ENCODE peak calls at places on chromosomes 7 and 10, in five cellular contexts. F is NT2/D1, K is SJSA1, Q is heart left ventricle, I is body of pancreas. A is an unnamed sample. For H3K4me1, the result is how much of the 10 kb centered on the place peaks cover.

GRCh38 chr7:85719981-85720963 is 533.4 kb upstream of the SEMA3D start:
- DNase-seq in F (no peak), K (no peak), Q (no peak), I (no peak), A (no peak)

GRCh38 chr7:23450518-23450917 is 19.8 kb downstream of the IGF2BP3 start:
- DNase-seq in F (no peak), K (no peak), Q (no peak), I (no peak), A (peak)

GRCh38 chr7:30572212-30572839 is 22.4 kb upstream of the GARS1 start:
- DNase-seq in F (no peak), K (no peak), Q (no peak), I (no peak), A (no peak)

GRCh38 chr10:47076949-47077348 is 165.7 kb downstream of the PTPN20 start:
- DNase-seq in F (no peak), K (no peak), Q (no peak), I (no peak), A (no peak)

GRCh38 chr10:126458453-126458852 is 70.2 kb upstream of the ADAM12 start:
- DNase-seq in F (no peak), K (no peak), Q (no peak), I (no peak), A (no peak)

GRCh38 chr7:27906385-27907091 is 166.6 kb downstream of the TAX1BP1 start:
- DNase-seq in F (no peak), K (no peak), Q (no peak), I (no peak), A (no peak)

GRCh38 chr10:69895759-69896158 is 94.1 kb downstream of the COL13A1 start:
- DNase-seq in F (no peak), K (no peak), Q (no peak), I (no peak), A (no peak)

GRCh38 chr7:101941481-101942383 is 124.3 kb downstream of the CUX1 start:
- DNase-seq in F (no peak), K (peak), Q (peak), I (no peak), A (no peak)

GRCh38 chr10:27072436-27073114 is 27.7 kb downstream of the ANKRD26 start:
- DNase-seq in F (peak), K (no peak), Q (no peak), I (no peak), A (no peak)

GRCh38 chr7:2873686-2874551 is 29.8 kb upstream of the GNA12 start:
- DNase-seq in F (no peak), K (peak), Q (no peak), I (no peak), A (peak)

GRCh38 chr10:43785252-43785651 is 136.6 kb upstream of the ZNF32 start:
- DNase-seq in F (no peak), K (no peak), Q (no peak), I (no peak), A (no peak)

GRCh38 chr7:2437136-2437535 is 33.7 kb downstream of the CHST12 start:
- DNase-seq in F (no peak), K (no peak), Q (no peak), I (no peak), A (no peak)

GRCh38 chr7:110922906-110923305 is 168.0 kb upstream of the LRRN3 start:
- DNase-seq in F (no peak), K (peak), Q (no peak), I (no peak), A (no peak)

GRCh38 chr7:34060548-34060947 is 155.2 kb downstream of the BMPER start:
- DNase-seq in F (no peak), K (no peak), Q (no peak), I (no peak), A (no peak)

GRCh38 chr10:132334883-132335188 is 2.8 kb downstream of the LRRC27 start:
- DNase-seq in F (no peak), K (no peak), Q (no peak), I (no peak), A (no peak)

GRCh38 chr10:15181576-15182156 is 13.2 kb upstream of the NMT2 start:
- DNase-seq in F (no peak), K (no peak), Q (no peak), I (no peak), A (no peak)

GRCh38 chr7:39761435-39761834 is 138.1 kb downstream of the RALA start:
- DNase-seq in F (no peak), K (no peak), Q (no peak), I (no peak), A (no peak)

GRCh38 chr7:116834815-116835533 is 27.4 kb upstream of the CAPZA2 start:
- DNase-seq in F (no peak), K (no peak), Q (peak), I (peak), A (no peak)

DNA sequence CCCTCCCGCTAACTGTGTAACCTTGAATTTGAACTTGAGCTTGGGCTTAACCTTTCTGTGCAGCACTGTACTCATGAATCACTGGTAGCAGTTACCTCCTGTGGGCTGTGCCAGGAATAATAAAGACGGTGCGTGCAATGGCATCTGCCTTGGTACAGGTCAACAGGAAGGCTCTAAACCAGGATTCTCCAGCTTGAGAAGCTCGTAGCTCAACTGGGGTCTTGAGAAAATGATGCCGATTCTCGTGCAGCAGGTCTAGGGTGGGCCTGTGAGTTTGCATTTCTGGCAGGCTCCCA is 112.5 kb upstream of the ANLN start:
- DNase-seq in F (no peak), K (no peak), Q (no peak), I (no peak), A (no peak)
- H3K4me1 ChIP-seq in F (under half), K (under half), Q (under half), I (half or more), A (under half)

GRCh38 chr10:50556238-50557120 is 67.3 kb downstream of the SGMS1 start:
- DNase-seq in F (no peak), K (no peak), Q (no peak), I (no peak), A (no peak)
- H3K4me3 ChIP-seq in F (no peak), K (no peak), Q (no peak), I (no peak), A (no peak)

DNA sequence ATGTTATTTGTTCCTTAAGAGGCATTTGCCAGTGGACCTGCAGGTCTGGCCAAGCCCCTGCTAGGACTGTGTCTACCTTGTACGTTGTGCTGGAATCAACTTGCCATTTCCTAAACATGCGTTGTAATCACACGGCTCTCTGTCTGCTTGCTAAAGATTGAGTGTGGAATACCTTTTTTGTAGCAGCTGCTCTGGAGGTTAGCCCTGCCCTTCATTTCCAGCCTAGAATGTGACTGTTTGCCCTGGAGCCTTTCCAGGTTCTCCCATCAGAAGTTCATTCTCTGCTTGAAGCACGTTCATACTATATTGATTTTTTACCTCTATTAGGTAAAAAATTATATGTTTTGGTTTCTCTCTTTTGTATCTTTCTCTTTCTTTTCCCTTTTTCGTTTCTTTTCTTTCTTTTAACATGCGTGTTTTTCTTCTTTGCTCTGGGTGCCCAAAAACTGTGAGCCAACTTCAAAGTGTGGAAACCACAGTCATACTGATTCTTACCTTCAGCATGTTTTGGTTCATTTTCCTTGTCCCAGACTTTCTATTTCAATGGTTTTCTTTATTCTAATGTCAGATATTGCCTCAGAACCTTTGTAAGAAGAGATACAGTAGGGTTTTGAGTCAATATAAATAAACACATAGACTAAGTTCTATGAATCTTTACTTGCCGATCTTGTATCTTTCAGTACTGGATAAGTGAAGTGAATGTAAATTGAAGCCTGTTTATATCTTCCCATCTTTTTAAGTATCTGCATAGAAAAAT is 111.9 kb upstream of the RPA3 start:
- DNase-seq in F (no peak), K (no peak), Q (no peak), I (peak), A (no peak)
- H3K4me1 ChIP-seq in F (under half), K (under half), Q (under half), I (under half), A (under half)

GRCh38 chr7:137900137-137900536 is 53.4 kb upstream of the DGKI start:
- DNase-seq in F (no peak), K (no peak), Q (no peak), I (no peak), A (no peak)
- H3K4me3 ChIP-seq in F (no peak), K (no peak), Q (no peak), I (no peak), A (no peak)

DNA sequence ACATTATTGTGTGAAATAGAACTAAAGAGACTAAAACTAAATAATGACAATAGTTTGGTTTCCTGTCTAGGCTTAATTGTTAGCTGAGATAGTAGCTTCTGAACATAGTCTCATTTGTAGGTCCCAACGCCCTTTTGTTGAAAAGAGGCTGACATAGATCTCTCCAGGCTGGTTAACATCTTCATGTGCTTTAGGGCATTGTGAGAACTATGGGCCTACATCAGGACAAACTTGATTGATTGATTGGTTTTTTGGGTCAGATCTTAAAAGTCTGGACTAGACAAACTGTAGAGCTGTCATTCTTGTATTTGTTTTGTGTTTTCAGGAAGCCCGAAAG is 869 bp downstream of the CHCHD1 start:
- DNase-seq in F (no peak), K (no peak), Q (no peak), I (no peak), A (no peak)
- H3K4me1 ChIP-seq in F (under half), K (under half), Q (under half), I (under half), A (under half)

GRCh38 chr7:109062798-109063197 is 493.1 kb downstream of the DNAJB9 start:
- DNase-seq in F (no peak), K (no peak), Q (no peak), I (no peak), A (no peak)
- H3K4me3 ChIP-seq in F (no peak), K (no peak), Q (no peak), I (no peak), A (no peak)

DNA sequence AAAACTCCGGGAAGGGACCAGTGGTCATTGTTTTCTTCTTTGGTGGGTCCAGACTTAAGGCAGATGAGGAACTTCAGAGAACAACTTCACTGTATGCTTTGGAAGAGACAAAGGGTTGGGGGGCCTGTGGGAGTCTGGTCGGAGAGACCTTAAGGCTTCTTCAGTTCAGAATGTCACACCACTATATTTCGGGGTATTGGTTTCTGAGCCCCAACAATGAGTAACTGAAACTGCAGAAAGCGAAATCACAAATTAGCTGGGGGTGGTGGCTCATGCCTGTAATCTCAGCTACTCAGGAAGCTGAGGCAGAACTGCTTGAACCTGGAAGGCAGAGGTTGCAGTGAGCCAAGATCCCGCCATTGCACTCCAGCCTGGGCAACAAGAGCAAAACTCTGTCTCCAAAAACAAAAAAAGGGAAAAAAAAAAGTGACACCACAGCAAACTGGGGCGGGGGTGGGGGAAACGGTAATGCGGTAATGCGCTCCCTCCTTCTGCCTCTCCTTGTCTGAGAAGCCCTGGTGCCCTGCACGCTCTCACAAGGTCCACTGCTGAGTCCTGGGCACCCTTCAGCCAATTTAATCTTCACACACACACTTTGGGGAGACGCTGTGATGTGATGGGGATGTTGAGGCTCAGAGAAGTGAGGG is 2.2 kb upstream of the ADIRF start:
- DNase-seq in F (no peak), K (no peak), Q (no peak), I (no peak), A (no peak)
- H3K4me1 ChIP-seq in F (under half), K (under half), Q (under half), I (under half), A (under half)

GRCh38 chr7:136136906-136137305 is 159.7 kb upstream of the MTPN start:
- DNase-seq in F (no peak), K (no peak), Q (no peak), I (no peak), A (no peak)

GRCh38 chr7:136138991-136139390 is 161.8 kb upstream of the MTPN start:
- DNase-seq in F (no peak), K (no peak), Q (no peak), I (no peak), A (no peak)

GRCh38 chr7:136133491-136133990 is 156.4 kb upstream of the MTPN start:
- DNase-seq in F (no peak), K (peak), Q (no peak), I (no peak), A (no peak)

GRCh38 chr7:136130819-136131637 is 153.9 kb upstream of the MTPN start:
- DNase-seq in F (no peak), K (no peak), Q (no peak), I (no peak), A (no peak)

GRCh38 chr7:136134503-136134902 is 157.3 kb upstream of the MTPN start:
- DNase-seq in F (no peak), K (peak), Q (no peak), I (no peak), A (no peak)
- H3K4me3 ChIP-seq in F (no peak), K (no peak), Q (no peak), I (no peak), A (no peak)

A was measured in HAP-1.